ENCODE peak calls at places on chromosome 10, in four cellular contexts. One of them, this sample, is unnamed.

GRCh38 chr10:94042001-94042813 is 48.5 kb downstream of the PLCE1 start:
- DNase-seq in SJCRH30: no peak
- DNase-seq in germinal center: peak; percentile 37
- DNase-seq in effector CD4-positive, alpha-beta T cell: no peak
- DNase-seq in this sample: no peak

GRCh38 chr10:102918817-102919236 is 733 bp downstream of the CNNM2 start:
- DNase-seq in SJCRH30: no peak
- DNase-seq in effector CD4-positive, alpha-beta T cell: peak; percentile 17
- DNase-seq in germinal center: peak; percentile 27
- DNase-seq in this sample: no peak

GRCh38 chr10:24873281-24873683 is 79.1 kb downstream of the PRTFDC1 start:
- DNase-seq in SJCRH30: peak; percentile 9
- DNase-seq in effector CD4-positive, alpha-beta T cell: no peak
- DNase-seq in germinal center: no peak
- DNase-seq in this sample: no peak

GRCh38 chr10:120917521-120918250 is 66.5 kb downstream of the WDR11 start:
- DNase-seq in effector CD4-positive, alpha-beta T cell: no peak
- DNase-seq in germinal center: no peak
- DNase-seq in SJCRH30: peak; percentile 48
- DNase-seq in this sample: no peak

GRCh38 chr10:44312401-44312800 is 72.5 kb downstream of the CXCL12 start:
- DNase-seq in SJCRH30: peak; percentile 45
- DNase-seq in germinal center: no peak
- DNase-seq in effector CD4-positive, alpha-beta T cell: no peak
- DNase-seq in this sample: peak; percentile 29

GRCh38 chr10:24938076-24938475 is 14.3 kb downstream of the PRTFDC1 start:
- DNase-seq in germinal center: no peak
- DNase-seq in effector CD4-positive, alpha-beta T cell: no peak
- DNase-seq in SJCRH30: no peak
- DNase-seq in this sample: no peak

GRCh38 chr10:37687581-37687980 is 169.8 kb downstream of the ZNF248 start:
- DNase-seq in germinal center: no peak
- DNase-seq in effector CD4-positive, alpha-beta T cell: no peak
- DNase-seq in SJCRH30: no peak
- DNase-seq in this sample: no peak

GRCh38 chr10:33187427-33187999 is 147.0 kb downstream of the NRP1 start:
- DNase-seq in germinal center: no peak
- DNase-seq in SJCRH30: no peak
- DNase-seq in effector CD4-positive, alpha-beta T cell: no peak
- DNase-seq in this sample: no peak

GRCh38 chr10:117830832-117831231 is 215.9 kb downstream of the RAB11FIP2 start:
- DNase-seq in SJCRH30: no peak
- DNase-seq in germinal center: peak; percentile 7
- DNase-seq in effector CD4-positive, alpha-beta T cell: no peak
- DNase-seq in this sample: no peak

GRCh38 chr10:91511549-91512330 is 101.6 kb downstream of the HECTD2 start:
- DNase-seq in effector CD4-positive, alpha-beta T cell: no peak
- DNase-seq in germinal center: no peak
- DNase-seq in SJCRH30: no peak
- DNase-seq in this sample: no peak

GRCh38 chr10:9508616-9509015 is 1454.1 kb downstream of the GATA3 start:
- DNase-seq in germinal center: no peak
- DNase-seq in effector CD4-positive, alpha-beta T cell: no peak
- DNase-seq in SJCRH30: no peak
- DNase-seq in this sample: no peak